ENCODE peak calls at places on chromosome 16, in nine cellular contexts. One of them, this sample, is unnamed.

GRCh38 chr16:57802635-57803412 is 533 bp upstream of the KIFC3 start:
- DNase-seq in NCI-H1436: no peak
- DNase-seq in AG09319: no peak
- DNase-seq in GM23248: no peak
- DNase-seq in osteocyte: no peak
- DNase-seq in G401: no peak
- DNase-seq in NCI-H446: no peak
- DNase-seq in NCI-H2081: no peak
- DNase-seq in K562: peak
- DNase-seq in this sample: no peak

GRCh38 chr16:56279132-56279531 is 87.8 kb downstream of the GNAO1 start:
- DNase-seq in NCI-H1436: no peak
- DNase-seq in AG09319: no peak
- DNase-seq in GM23248: no peak
- DNase-seq in osteocyte: no peak
- DNase-seq in G401: no peak
- DNase-seq in NCI-H446: no peak
- DNase-seq in NCI-H2081: no peak
- DNase-seq in K562: peak
- DNase-seq in this sample: no peak

GRCh38 chr16:2985893-2986355 is 5.7 kb upstream of the PKMYT1 start:
- DNase-seq in NCI-H1436: no peak
- DNase-seq in AG09319: no peak
- DNase-seq in GM23248: no peak
- DNase-seq in osteocyte: no peak
- DNase-seq in G401: peak
- DNase-seq in NCI-H446: peak
- DNase-seq in NCI-H2081: peak
- DNase-seq in K562: no peak
- DNase-seq in this sample: no peak

GRCh38 chr16:11949527-11949926 is 7.7 kb upstream of the NPIPB2 start:
- DNase-seq in NCI-H1436: peak
- DNase-seq in AG09319: no peak
- DNase-seq in GM23248: peak
- DNase-seq in osteocyte: no peak
- DNase-seq in G401: peak
- DNase-seq in NCI-H446: no peak
- DNase-seq in NCI-H2081: peak
- DNase-seq in K562: peak
- DNase-seq in this sample: no peak

GRCh38 chr16:48318630-48319029 is 66.6 kb downstream of the SIAH1 start:
- DNase-seq in NCI-H1436: no peak
- DNase-seq in AG09319: no peak
- DNase-seq in GM23248: no peak
- DNase-seq in osteocyte: no peak
- DNase-seq in G401: no peak
- DNase-seq in NCI-H446: no peak
- DNase-seq in NCI-H2081: no peak
- DNase-seq in K562: no peak
- DNase-seq in this sample: no peak

GRCh38 chr16:54482892-54483574 is 196.4 kb upstream of the IRX3 start:
- DNase-seq in NCI-H1436: no peak
- DNase-seq in AG09319: no peak
- DNase-seq in GM23248: no peak
- DNase-seq in osteocyte: no peak
- DNase-seq in G401: no peak
- DNase-seq in NCI-H446: no peak
- DNase-seq in NCI-H2081: no peak
- DNase-seq in K562: no peak
- DNase-seq in this sample: no peak

GRCh38 chr16:23148166-23148512 is 1.1 kb downstream of the USP31 start:
- DNase-seq in NCI-H1436: no peak
- DNase-seq in AG09319: no peak
- DNase-seq in GM23248: peak
- DNase-seq in osteocyte: no peak
- DNase-seq in G401: no peak
- DNase-seq in NCI-H446: no peak
- DNase-seq in NCI-H2081: no peak
- DNase-seq in K562: no peak
- DNase-seq in this sample: no peak

GRCh38 chr16:72241930-72242329 is 70.0 kb upstream of the PMFBP1 start:
- DNase-seq in NCI-H1436: peak
- DNase-seq in AG09319: peak
- DNase-seq in GM23248: peak
- DNase-seq in osteocyte: no peak
- DNase-seq in G401: peak
- DNase-seq in NCI-H446: peak
- DNase-seq in NCI-H2081: peak
- DNase-seq in K562: peak
- DNase-seq in this sample: no peak

GRCh38 chr16:11752856-11753255 is 10.2 kb upstream of the TXNDC11 start:
- DNase-seq in NCI-H1436: no peak
- DNase-seq in AG09319: no peak
- DNase-seq in GM23248: no peak
- DNase-seq in osteocyte: no peak
- DNase-seq in G401: no peak
- DNase-seq in NCI-H446: no peak
- DNase-seq in NCI-H2081: no peak
- DNase-seq in K562: no peak
- DNase-seq in this sample: no peak

GRCh38 chr16:81752225-81752875 is 26.7 kb upstream of the PLCG2 start:
- DNase-seq in NCI-H1436: no peak
- DNase-seq in AG09319: no peak
- DNase-seq in GM23248: peak
- DNase-seq in osteocyte: no peak
- DNase-seq in G401: no peak
- DNase-seq in NCI-H446: no peak
- DNase-seq in NCI-H2081: no peak
- DNase-seq in K562: peak
- DNase-seq in this sample: no peak

GRCh38 chr16:75087040-75087979 is 29.3 kb downstream of the LDHD start:
- DNase-seq in NCI-H1436: peak
- DNase-seq in AG09319: peak
- DNase-seq in GM23248: peak
- DNase-seq in osteocyte: no peak
- DNase-seq in G401: no peak
- DNase-seq in NCI-H446: peak
- DNase-seq in NCI-H2081: peak
- DNase-seq in K562: peak
- DNase-seq in this sample: no peak

GRCh38 chr16:19118938-19119431 is 5.2 kb downstream of the ITPRIPL2 start:
- DNase-seq in NCI-H1436: no peak
- DNase-seq in AG09319: no peak
- DNase-seq in GM23248: peak
- DNase-seq in osteocyte: no peak
- DNase-seq in G401: no peak
- DNase-seq in NCI-H446: no peak
- DNase-seq in NCI-H2081: no peak
- DNase-seq in K562: peak
- DNase-seq in this sample: no peak

GRCh38 chr16:27355610-27356009 is 41.8 kb downstream of the IL4R start:
- DNase-seq in NCI-H1436: no peak
- DNase-seq in AG09319: no peak
- DNase-seq in GM23248: peak
- DNase-seq in osteocyte: no peak
- DNase-seq in G401: no peak
- DNase-seq in NCI-H446: no peak
- DNase-seq in NCI-H2081: no peak
- DNase-seq in K562: peak
- DNase-seq in this sample: no peak

GRCh38 chr16:1809281-1809801 is 15.8 kb upstream of the IGFALS start:
- DNase-seq in NCI-H1436: no peak
- DNase-seq in AG09319: no peak
- DNase-seq in GM23248: no peak
- DNase-seq in osteocyte: no peak
- DNase-seq in G401: no peak
- DNase-seq in NCI-H446: no peak
- DNase-seq in NCI-H2081: no peak
- DNase-seq in K562: peak
- DNase-seq in this sample: no peak

GRCh38 chr16:81784042-81784785 is 5.1 kb downstream of the PLCG2 start:
- DNase-seq in NCI-H1436: peak
- DNase-seq in AG09319: no peak
- DNase-seq in GM23248: no peak
- DNase-seq in osteocyte: no peak
- DNase-seq in G401: no peak
- DNase-seq in NCI-H446: no peak
- DNase-seq in NCI-H2081: peak
- DNase-seq in K562: no peak
- DNase-seq in this sample: no peak

GRCh38 chr16:9318764-9319163 is 227.3 kb downstream of the HAPSTR1 start:
- DNase-seq in NCI-H1436: no peak
- DNase-seq in AG09319: no peak
- DNase-seq in GM23248: no peak
- DNase-seq in osteocyte: no peak
- DNase-seq in G401: no peak
- DNase-seq in NCI-H446: no peak
- DNase-seq in NCI-H2081: no peak
- DNase-seq in K562: peak
- DNase-seq in this sample: no peak

GRCh38 chr16:21953541-21953902 is 361 bp downstream of the UQCRC2 start:
- DNase-seq in NCI-H1436: no peak
- DNase-seq in AG09319: no peak
- DNase-seq in GM23248: no peak
- DNase-seq in osteocyte: no peak
- DNase-seq in G401: no peak
- DNase-seq in NCI-H446: no peak
- DNase-seq in NCI-H2081: no peak
- DNase-seq in K562: no peak
- DNase-seq in this sample: no peak

GRCh38 chr16:11085025-11085485 is 140.7 kb downstream of the CLEC16A start:
- DNase-seq in NCI-H1436: no peak
- DNase-seq in AG09319: no peak
- DNase-seq in GM23248: no peak
- DNase-seq in osteocyte: no peak
- DNase-seq in G401: peak
- DNase-seq in NCI-H446: no peak
- DNase-seq in NCI-H2081: no peak
- DNase-seq in K562: no peak
- DNase-seq in this sample: peak

GRCh38 chr16:89827383-89828198 is 684 bp upstream of the SPIRE2 start:
- DNase-seq in NCI-H1436: no peak
- DNase-seq in AG09319: no peak
- DNase-seq in GM23248: peak
- DNase-seq in osteocyte: no peak
- DNase-seq in G401: peak
- DNase-seq in NCI-H446: no peak
- DNase-seq in NCI-H2081: peak
- DNase-seq in K562: peak
- DNase-seq in this sample: no peak

GRCh38 chr16:53754938-53755910 is 51.3 kb downstream of the FTO start:
- DNase-seq in NCI-H1436: no peak
- DNase-seq in AG09319: no peak
- DNase-seq in GM23248: peak
- DNase-seq in osteocyte: no peak
- DNase-seq in G401: no peak
- DNase-seq in NCI-H446: no peak
- DNase-seq in NCI-H2081: peak
- DNase-seq in K562: peak
- DNase-seq in this sample: no peak

GRCh38 chr16:50624449-50624782 is 56.7 kb downstream of the SNX20 start:
- DNase-seq in NCI-H1436: no peak
- DNase-seq in AG09319: no peak
- DNase-seq in GM23248: no peak
- DNase-seq in osteocyte: no peak
- DNase-seq in G401: no peak
- DNase-seq in NCI-H446: no peak
- DNase-seq in NCI-H2081: no peak
- DNase-seq in K562: no peak
- DNase-seq in this sample: no peak

GRCh38 chr16:74291577-74292208 is 4.9 kb upstream of the PSMD7 start:
- DNase-seq in NCI-H1436: no peak
- DNase-seq in AG09319: no peak
- DNase-seq in GM23248: no peak
- DNase-seq in osteocyte: no peak
- DNase-seq in G401: no peak
- DNase-seq in NCI-H446: peak
- DNase-seq in NCI-H2081: no peak
- DNase-seq in K562: no peak
- DNase-seq in this sample: no peak

GRCh38 chr16:81625544-81626152 is 153.4 kb upstream of the PLCG2 start:
- DNase-seq in NCI-H1436: no peak
- DNase-seq in AG09319: no peak
- DNase-seq in GM23248: peak
- DNase-seq in osteocyte: no peak
- DNase-seq in G401: peak
- DNase-seq in NCI-H446: no peak
- DNase-seq in NCI-H2081: no peak
- DNase-seq in K562: no peak
- DNase-seq in this sample: no peak